ENCODE peak calls at places on chromosomes 12 and 14, in four cellular contexts. One of them, this sample, is unnamed.

GRCh38 chr12:12024958-12025682 is 45.6 kb upstream of the BCL2L14 start:
- DNase-seq in mesendoderm: no peak
- DNase-seq in IMR-90: no peak
- DNase-seq in H1: no peak
- DNase-seq in this sample: no peak

GRCh38 chr14:22819191-22819988 is 4.2 kb upstream of the SLC7A7 start:
- DNase-seq in mesendoderm: peak
- DNase-seq in IMR-90: peak
- DNase-seq in H1: no peak
- DNase-seq in this sample: peak

GRCh38 chr14:34682787-34683321 is 31.5 kb downstream of the CFL2 start:
- DNase-seq in mesendoderm: no peak
- DNase-seq in IMR-90: no peak
- DNase-seq in H1: no peak
- DNase-seq in this sample: no peak

GRCh38 chr12:106723416-106723815 is 51.1 kb upstream of the RIC8B start:
- DNase-seq in mesendoderm: no peak
- DNase-seq in IMR-90: no peak
- DNase-seq in H1: no peak
- DNase-seq in this sample: no peak

GRCh38 chr14:20278414-20278813 is 27.3 kb downstream of the TTC5 start:
- DNase-seq in mesendoderm: no peak
- DNase-seq in IMR-90: peak
- DNase-seq in H1: no peak
- DNase-seq in this sample: no peak

GRCh38 chr14:55814064-55814463 is 234.1 kb downstream of the KTN1 start:
- DNase-seq in mesendoderm: no peak
- DNase-seq in IMR-90: peak
- DNase-seq in H1: no peak
- DNase-seq in this sample: no peak

GRCh38 chr12:127355061-127355820 is 911.7 kb upstream of the TMEM132C start:
- DNase-seq in mesendoderm: peak
- DNase-seq in IMR-90: no peak
- DNase-seq in H1: no peak
- DNase-seq in this sample: peak

GRCh38 chr12:69284131-69284530 is 44.8 kb downstream of the CPSF6 start:
- DNase-seq in mesendoderm: peak
- DNase-seq in IMR-90: peak
- DNase-seq in H1: peak
- DNase-seq in this sample: peak

GRCh38 chr14:24438198-24439095 is 4.1 kb downstream of the SDR39U1 start:
- DNase-seq in mesendoderm: no peak
- DNase-seq in IMR-90: no peak
- DNase-seq in H1: no peak
- DNase-seq in this sample: no peak

GRCh38 chr14:90959344-90959743 is 101.1 kb downstream of the RPS6KA5 start:
- DNase-seq in mesendoderm: no peak
- DNase-seq in IMR-90: no peak
- DNase-seq in H1: no peak
- DNase-seq in this sample: no peak

GRCh38 chr14:91575469-91576208 is 65.5 kb upstream of the PPP4R3A start:
- DNase-seq in mesendoderm: no peak
- DNase-seq in IMR-90: no peak
- DNase-seq in H1: no peak
- DNase-seq in this sample: peak

GRCh38 chr14:34718750-34719304 is 4.4 kb upstream of the CFL2 start:
- DNase-seq in mesendoderm: peak
- DNase-seq in IMR-90: peak
- DNase-seq in H1: no peak
- DNase-seq in this sample: no peak

GRCh38 chr12:77204055-77204454 is 138.7 kb upstream of the E2F7 start:
- DNase-seq in mesendoderm: peak
- DNase-seq in IMR-90: peak
- DNase-seq in H1: no peak
- DNase-seq in this sample: peak

GRCh38 chr12:122306407-122306806 is 40.1 kb upstream of the VPS33A start:
- DNase-seq in mesendoderm: peak
- DNase-seq in IMR-90: no peak
- DNase-seq in H1: peak
- DNase-seq in this sample: peak

GRCh38 chr12:44875954-44876553 is at the start of gene NELL2:
- DNase-seq in mesendoderm: peak
- DNase-seq in IMR-90: no peak
- DNase-seq in H1: peak
- DNase-seq in this sample: peak

GRCh38 chr14:90274808-90275454 is 18.6 kb downstream of the PSMC1 start:
- DNase-seq in mesendoderm: no peak
- DNase-seq in IMR-90: peak
- DNase-seq in H1: no peak
- DNase-seq in this sample: no peak

GRCh38 chr14:81534510-81535074 is 939 bp upstream of the SEL1L start:
- DNase-seq in mesendoderm: no peak
- DNase-seq in IMR-90: no peak
- DNase-seq in H1: no peak
- DNase-seq in this sample: no peak

GRCh38 chr14:23601845-23602180 is 23.2 kb upstream of the JPH4 start:
- DNase-seq in mesendoderm: no peak
- DNase-seq in IMR-90: no peak
- DNase-seq in H1: no peak
- DNase-seq in this sample: no peak

GRCh38 chr12:54859502-54859901 is 5.2 kb downstream of the MUCL1 start:
- DNase-seq in mesendoderm: peak
- DNase-seq in IMR-90: no peak
- DNase-seq in H1: no peak
- DNase-seq in this sample: no peak

GRCh38 chr14:55245657-55246268 is 25.5 kb upstream of the FBXO34 start:
- DNase-seq in mesendoderm: peak
- DNase-seq in IMR-90: peak
- DNase-seq in H1: no peak
- DNase-seq in this sample: no peak

GRCh38 chr14:67513631-67514108 is 19.4 kb upstream of the PLEKHH1 start:
- DNase-seq in mesendoderm: no peak
- DNase-seq in IMR-90: no peak
- DNase-seq in H1: no peak
- DNase-seq in this sample: no peak

GRCh38 chr12:14554281-14555008 is 13.2 kb downstream of the PLBD1 start:
- DNase-seq in mesendoderm: peak
- DNase-seq in IMR-90: no peak
- DNase-seq in H1: no peak
- DNase-seq in this sample: no peak

GRCh38 chr14:92990456-92991430 is 67.8 kb downstream of the CHGA start:
- DNase-seq in mesendoderm: peak
- DNase-seq in IMR-90: no peak
- DNase-seq in H1: no peak
- DNase-seq in this sample: no peak

GRCh38 chr14:49971156-49972141 is 78.6 kb downstream of the ARF6 start:
- DNase-seq in mesendoderm: no peak
- DNase-seq in IMR-90: peak
- DNase-seq in H1: no peak
- DNase-seq in this sample: no peak

GRCh38 chr14:97625512-97625911 is 828.3 kb downstream of the VRK1 start:
- DNase-seq in mesendoderm: no peak
- DNase-seq in IMR-90: no peak
- DNase-seq in H1: no peak
- DNase-seq in this sample: no peak

GRCh38 chr12:117853600-117853999 is 115.2 kb downstream of the KSR2 start:
- DNase-seq in mesendoderm: no peak
- DNase-seq in IMR-90: no peak
- DNase-seq in H1: no peak
- DNase-seq in this sample: no peak

GRCh38 chr12:66235626-66236281 is 46.7 kb downstream of the IRAK3 start:
- DNase-seq in mesendoderm: no peak
- DNase-seq in IMR-90: peak
- DNase-seq in H1: no peak
- DNase-seq in this sample: no peak

GRCh38 chr12:71371132-71371531 is 68.5 kb upstream of the LGR5 start:
- DNase-seq in mesendoderm: peak
- DNase-seq in IMR-90: no peak
- DNase-seq in H1: no peak
- DNase-seq in this sample: no peak

GRCh38 chr12:13383379-13383778 is 186.9 kb downstream of the EMP1 start:
- DNase-seq in mesendoderm: no peak
- DNase-seq in IMR-90: no peak
- DNase-seq in H1: no peak
- DNase-seq in this sample: peak

GRCh38 chr12:104895405-104895804 is 62.7 kb downstream of the SLC41A2 start:
- DNase-seq in mesendoderm: no peak
- DNase-seq in IMR-90: no peak
- DNase-seq in H1: no peak
- DNase-seq in this sample: no peak

GRCh38 chr12:61367281-61367785 is 892.9 kb upstream of the USP15 start:
- DNase-seq in mesendoderm: peak
- DNase-seq in IMR-90: no peak
- DNase-seq in H1: no peak
- DNase-seq in this sample: no peak

GRCh38 chr12:92244036-92244435 is 98.4 kb upstream of the BTG1 start:
- DNase-seq in mesendoderm: no peak
- DNase-seq in IMR-90: peak
- DNase-seq in H1: no peak
- DNase-seq in this sample: no peak

GRCh38 chr14:92846162-92846897 is 52.2 kb downstream of the GOLGA5 start:
- DNase-seq in mesendoderm: no peak
- DNase-seq in IMR-90: peak
- DNase-seq in H1: no peak
- DNase-seq in this sample: no peak

GRCh38 chr12:68240975-68241374 is 12.4 kb downstream of the IL22 start:
- DNase-seq in mesendoderm: no peak
- DNase-seq in IMR-90: peak
- DNase-seq in H1: no peak
- DNase-seq in this sample: no peak

GRCh38 chr12:44377443-44378160 is 498.5 kb downstream of the NELL2 start:
- DNase-seq in mesendoderm: no peak
- DNase-seq in IMR-90: no peak
- DNase-seq in H1: no peak
- DNase-seq in this sample: no peak

GRCh38 chr14:50839048-50839447 is 8.1 kb upstream of the NIN start:
- DNase-seq in mesendoderm: no peak
- DNase-seq in IMR-90: peak
- DNase-seq in H1: no peak
- DNase-seq in this sample: no peak

GRCh38 chr12:99154983-99155336 is 492.6 kb upstream of the GARIN6 start:
- DNase-seq in mesendoderm: no peak
- DNase-seq in IMR-90: no peak
- DNase-seq in H1: no peak
- DNase-seq in this sample: no peak

GRCh38 chr12:85831327-85831990 is 4.8 kb downstream of the RASSF9 start:
- DNase-seq in mesendoderm: no peak
- DNase-seq in IMR-90: no peak
- DNase-seq in H1: no peak
- DNase-seq in this sample: no peak
- H4K5ac ChIP-seq in mesendoderm: no peak
- H4K5ac ChIP-seq in IMR-90: no peak
- H4K5ac ChIP-seq in H1: no peak
- H4K5ac ChIP-seq in this sample: no peak

GRCh38 chr12:3988519-3989217 is 115.5 kb upstream of the PARP11 start:
- DNase-seq in mesendoderm: no peak
- DNase-seq in IMR-90: no peak
- DNase-seq in H1: no peak
- DNase-seq in this sample: no peak

GRCh38 chr12:3989218-3989550 is 116.0 kb upstream of the PARP11 start:
- DNase-seq in mesendoderm: peak
- DNase-seq in IMR-90: no peak
- DNase-seq in H1: no peak
- DNase-seq in this sample: no peak

GRCh38 chr12:3991798-3992580 is 118.8 kb upstream of the PARP11 start:
- DNase-seq in mesendoderm: no peak
- DNase-seq in IMR-90: no peak
- DNase-seq in H1: no peak
- DNase-seq in this sample: no peak

GRCh38 chr12:3992945-3993344 is 119.7 kb upstream of the PARP11 start:
- DNase-seq in mesendoderm: no peak
- DNase-seq in IMR-90: no peak
- DNase-seq in H1: no peak
- DNase-seq in this sample: no peak

DNA sequence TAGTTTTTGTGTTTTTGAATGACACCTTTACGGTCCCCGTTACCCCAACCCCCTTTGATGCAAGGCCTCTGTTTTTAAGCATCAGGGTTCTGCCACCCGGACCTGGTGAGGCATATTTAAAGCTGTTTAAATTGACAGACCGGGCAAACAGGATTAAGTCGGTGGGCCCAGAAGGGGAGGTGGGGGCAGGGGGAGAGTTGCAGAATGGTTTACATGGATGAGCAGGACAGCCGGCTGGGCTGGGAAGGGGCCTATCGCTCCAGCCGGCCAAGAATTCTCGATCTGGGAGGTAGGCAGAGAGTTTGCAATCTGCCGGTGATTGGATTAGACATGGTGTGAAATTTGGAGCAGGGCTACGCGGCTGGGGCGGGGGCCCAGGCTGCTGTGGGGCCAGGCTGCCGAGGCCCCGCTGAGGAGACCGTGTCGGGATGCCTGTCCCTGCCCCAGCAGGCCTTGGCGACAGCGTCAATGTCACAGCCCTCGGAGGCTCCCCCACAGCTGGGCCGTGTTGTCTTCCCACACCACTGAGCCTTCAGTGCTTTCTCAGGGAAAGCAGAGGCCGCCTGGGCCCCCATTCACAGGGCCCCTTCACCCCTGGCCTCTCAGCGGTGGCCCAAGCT is 117.3 kb upstream of the PARP11 start:
- DNase-seq in mesendoderm: peak
- DNase-seq in IMR-90: no peak
- DNase-seq in H1: no peak
- DNase-seq in this sample: no peak
- H4K5ac ChIP-seq in mesendoderm: no peak
- H4K5ac ChIP-seq in IMR-90: no peak
- H4K5ac ChIP-seq in H1: no peak
- H4K5ac ChIP-seq in this sample: no peak

GRCh38 chr14:101898416-101898815 is 66.0 kb upstream of the DYNC1H1 start:
- DNase-seq in mesendoderm: no peak
- DNase-seq in IMR-90: no peak
- DNase-seq in H1: no peak
- DNase-seq in this sample: no peak
- H4K5ac ChIP-seq in mesendoderm: no peak
- H4K5ac ChIP-seq in IMR-90: no peak
- H4K5ac ChIP-seq in H1: no peak
- H4K5ac ChIP-seq in this sample: no peak

DNA sequence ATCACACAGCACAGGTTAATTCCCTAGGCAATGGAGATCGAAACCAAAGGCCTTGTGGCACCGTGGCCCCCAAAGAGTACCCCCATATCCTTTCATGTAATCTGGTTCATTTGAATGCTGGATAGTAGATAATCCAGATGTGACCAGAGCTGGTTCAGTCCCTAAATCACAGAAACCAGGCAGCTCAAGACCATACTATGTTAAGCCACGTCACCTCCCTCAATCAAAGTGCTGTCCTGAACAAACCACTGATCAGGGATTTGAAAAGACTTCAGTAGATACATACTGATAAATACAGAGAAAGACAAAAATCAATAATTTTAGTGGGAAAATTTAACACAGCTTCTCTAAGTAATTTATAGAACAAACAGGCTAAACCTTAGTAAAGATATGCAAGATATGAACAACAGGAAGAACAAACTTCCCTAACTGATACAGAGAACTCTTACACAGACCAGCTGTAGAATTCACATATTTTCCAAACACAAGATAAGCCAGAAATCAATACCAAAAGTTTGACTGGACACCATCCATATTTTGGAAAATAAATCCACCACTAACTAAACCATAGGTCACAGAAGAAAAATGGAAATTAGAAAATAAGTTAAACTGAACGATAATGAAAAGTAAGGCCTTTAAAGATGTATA is 67.1 kb downstream of the BCAT1 start:
- DNase-seq in mesendoderm: no peak
- DNase-seq in IMR-90: no peak
- DNase-seq in H1: no peak
- DNase-seq in this sample: no peak
- H4K5ac ChIP-seq in mesendoderm: no peak
- H4K5ac ChIP-seq in IMR-90: no peak
- H4K5ac ChIP-seq in H1: no peak
- H4K5ac ChIP-seq in this sample: no peak